ENCODE peak calls at places on chromosomes 1 and 21, in ten cellular contexts. One of them, this sample, is unnamed.

GRCh38 chr1:155245163-155245524 is 10.1 kb downstream of the ENTREP3 start:
- DNase-seq in nephron progenitor cell: no peak
- DNase-seq in lower lobe of right lung: no peak
- DNase-seq in suprapubic skin: no peak
- DNase-seq in psoas muscle: no peak
- DNase-seq in fibroblast of pulmonary artery: no peak
- DNase-seq in epithelial cell of esophagus: no peak
- DNase-seq in IMR-90: no peak
- DNase-seq in progenitor cell of endocrine pancreas: no peak
- DNase-seq in endothelial cell of umbilical vein: no peak
- DNase-seq in this sample: no peak

GRCh38 chr1:85184245-85184644 is 16.6 kb downstream of the SYDE2 start:
- DNase-seq in nephron progenitor cell: no peak
- DNase-seq in lower lobe of right lung: no peak
- DNase-seq in suprapubic skin: no peak
- DNase-seq in psoas muscle: no peak
- DNase-seq in fibroblast of pulmonary artery: no peak
- DNase-seq in epithelial cell of esophagus: no peak
- DNase-seq in IMR-90: no peak
- DNase-seq in progenitor cell of endocrine pancreas: no peak
- DNase-seq in endothelial cell of umbilical vein: no peak
- DNase-seq in this sample: no peak

GRCh38 chr1:77036560-77036959 is 169.3 kb downstream of the ST6GALNAC5 start:
- DNase-seq in nephron progenitor cell: peak
- DNase-seq in lower lobe of right lung: no peak
- DNase-seq in suprapubic skin: no peak
- DNase-seq in psoas muscle: no peak
- DNase-seq in fibroblast of pulmonary artery: peak
- DNase-seq in epithelial cell of esophagus: peak
- DNase-seq in IMR-90: peak
- DNase-seq in progenitor cell of endocrine pancreas: no peak
- DNase-seq in endothelial cell of umbilical vein: peak
- DNase-seq in this sample: no peak

GRCh38 chr1:55443175-55443933 is 228.2 kb upstream of the USP24 start:
- DNase-seq in nephron progenitor cell: no peak
- DNase-seq in lower lobe of right lung: peak
- DNase-seq in suprapubic skin: peak
- DNase-seq in psoas muscle: peak
- DNase-seq in fibroblast of pulmonary artery: peak
- DNase-seq in epithelial cell of esophagus: peak
- DNase-seq in IMR-90: peak
- DNase-seq in progenitor cell of endocrine pancreas: no peak
- DNase-seq in endothelial cell of umbilical vein: peak
- DNase-seq in this sample: no peak

GRCh38 chr21:15604424-15604823 is 125.4 kb upstream of the USP25 start:
- DNase-seq in nephron progenitor cell: no peak
- DNase-seq in lower lobe of right lung: no peak
- DNase-seq in suprapubic skin: no peak
- DNase-seq in psoas muscle: no peak
- DNase-seq in fibroblast of pulmonary artery: peak
- DNase-seq in epithelial cell of esophagus: peak
- DNase-seq in IMR-90: peak
- DNase-seq in progenitor cell of endocrine pancreas: no peak
- DNase-seq in endothelial cell of umbilical vein: peak
- DNase-seq in this sample: no peak

GRCh38 chr1:169491845-169492281 is 6.1 kb upstream of the SLC19A2 start:
- DNase-seq in nephron progenitor cell: no peak
- DNase-seq in lower lobe of right lung: no peak
- DNase-seq in suprapubic skin: no peak
- DNase-seq in psoas muscle: no peak
- DNase-seq in fibroblast of pulmonary artery: no peak
- DNase-seq in epithelial cell of esophagus: peak
- DNase-seq in IMR-90: peak
- DNase-seq in progenitor cell of endocrine pancreas: no peak
- DNase-seq in endothelial cell of umbilical vein: no peak
- DNase-seq in this sample: no peak

GRCh38 chr1:47231314-47232186 is 475 bp downstream of the TAL1 start:
- DNase-seq in nephron progenitor cell: peak
- DNase-seq in lower lobe of right lung: no peak
- DNase-seq in suprapubic skin: no peak
- DNase-seq in psoas muscle: no peak
- DNase-seq in fibroblast of pulmonary artery: peak
- DNase-seq in epithelial cell of esophagus: peak
- DNase-seq in IMR-90: peak
- DNase-seq in progenitor cell of endocrine pancreas: no peak
- DNase-seq in endothelial cell of umbilical vein: peak
- DNase-seq in this sample: no peak

GRCh38 chr1:208820600-208821232 is 576.5 kb upstream of the PLXNA2 start:
- DNase-seq in nephron progenitor cell: no peak
- DNase-seq in lower lobe of right lung: no peak
- DNase-seq in suprapubic skin: no peak
- DNase-seq in psoas muscle: no peak
- DNase-seq in fibroblast of pulmonary artery: no peak
- DNase-seq in epithelial cell of esophagus: no peak
- DNase-seq in IMR-90: no peak
- DNase-seq in progenitor cell of endocrine pancreas: no peak
- DNase-seq in endothelial cell of umbilical vein: no peak
- DNase-seq in this sample: no peak

GRCh38 chr1:24921938-24922662 is 8.0 kb downstream of the RUNX3 start:
- DNase-seq in nephron progenitor cell: no peak
- DNase-seq in lower lobe of right lung: no peak
- DNase-seq in suprapubic skin: no peak
- DNase-seq in psoas muscle: no peak
- DNase-seq in fibroblast of pulmonary artery: no peak
- DNase-seq in epithelial cell of esophagus: no peak
- DNase-seq in IMR-90: no peak
- DNase-seq in progenitor cell of endocrine pancreas: no peak
- DNase-seq in endothelial cell of umbilical vein: no peak
- DNase-seq in this sample: no peak

GRCh38 chr1:3117879-3118278 is 48.9 kb downstream of the PRDM16 start:
- DNase-seq in nephron progenitor cell: no peak
- DNase-seq in lower lobe of right lung: no peak
- DNase-seq in suprapubic skin: no peak
- DNase-seq in psoas muscle: no peak
- DNase-seq in fibroblast of pulmonary artery: no peak
- DNase-seq in epithelial cell of esophagus: no peak
- DNase-seq in IMR-90: no peak
- DNase-seq in progenitor cell of endocrine pancreas: no peak
- DNase-seq in endothelial cell of umbilical vein: no peak
- DNase-seq in this sample: no peak

GRCh38 chr21:43332461-43332860 is 94.5 kb downstream of the SIK1 start:
- DNase-seq in nephron progenitor cell: no peak
- DNase-seq in lower lobe of right lung: no peak
- DNase-seq in suprapubic skin: no peak
- DNase-seq in psoas muscle: no peak
- DNase-seq in fibroblast of pulmonary artery: no peak
- DNase-seq in epithelial cell of esophagus: no peak
- DNase-seq in IMR-90: no peak
- DNase-seq in progenitor cell of endocrine pancreas: no peak
- DNase-seq in endothelial cell of umbilical vein: no peak
- DNase-seq in this sample: no peak

GRCh38 chr1:93811646-93812045 is 67.4 kb downstream of the DNTTIP2 start:
- DNase-seq in nephron progenitor cell: no peak
- DNase-seq in lower lobe of right lung: no peak
- DNase-seq in suprapubic skin: no peak
- DNase-seq in psoas muscle: no peak
- DNase-seq in fibroblast of pulmonary artery: no peak
- DNase-seq in epithelial cell of esophagus: no peak
- DNase-seq in IMR-90: peak
- DNase-seq in progenitor cell of endocrine pancreas: no peak
- DNase-seq in endothelial cell of umbilical vein: no peak
- DNase-seq in this sample: no peak

GRCh38 chr1:209585672-209586071 is 2.2 kb downstream of the CAMK1G start:
- DNase-seq in nephron progenitor cell: peak
- DNase-seq in lower lobe of right lung: peak
- DNase-seq in suprapubic skin: no peak
- DNase-seq in psoas muscle: peak
- DNase-seq in fibroblast of pulmonary artery: peak
- DNase-seq in epithelial cell of esophagus: peak
- DNase-seq in IMR-90: no peak
- DNase-seq in progenitor cell of endocrine pancreas: peak
- DNase-seq in endothelial cell of umbilical vein: no peak
- DNase-seq in this sample: no peak

GRCh38 chr1:50873458-50874187 is 86.4 kb downstream of the FAF1 start:
- DNase-seq in nephron progenitor cell: peak
- DNase-seq in lower lobe of right lung: peak
- DNase-seq in suprapubic skin: no peak
- DNase-seq in psoas muscle: no peak
- DNase-seq in fibroblast of pulmonary artery: peak
- DNase-seq in epithelial cell of esophagus: peak
- DNase-seq in IMR-90: peak
- DNase-seq in progenitor cell of endocrine pancreas: peak
- DNase-seq in endothelial cell of umbilical vein: peak
- DNase-seq in this sample: peak

GRCh38 chr1:113930499-113931161 is 1.5 kb downstream of the HIPK1 start:
- DNase-seq in nephron progenitor cell: peak
- DNase-seq in lower lobe of right lung: no peak
- DNase-seq in suprapubic skin: no peak
- DNase-seq in psoas muscle: no peak
- DNase-seq in fibroblast of pulmonary artery: peak
- DNase-seq in epithelial cell of esophagus: peak
- DNase-seq in IMR-90: peak
- DNase-seq in progenitor cell of endocrine pancreas: no peak
- DNase-seq in endothelial cell of umbilical vein: peak
- DNase-seq in this sample: peak

DNA sequence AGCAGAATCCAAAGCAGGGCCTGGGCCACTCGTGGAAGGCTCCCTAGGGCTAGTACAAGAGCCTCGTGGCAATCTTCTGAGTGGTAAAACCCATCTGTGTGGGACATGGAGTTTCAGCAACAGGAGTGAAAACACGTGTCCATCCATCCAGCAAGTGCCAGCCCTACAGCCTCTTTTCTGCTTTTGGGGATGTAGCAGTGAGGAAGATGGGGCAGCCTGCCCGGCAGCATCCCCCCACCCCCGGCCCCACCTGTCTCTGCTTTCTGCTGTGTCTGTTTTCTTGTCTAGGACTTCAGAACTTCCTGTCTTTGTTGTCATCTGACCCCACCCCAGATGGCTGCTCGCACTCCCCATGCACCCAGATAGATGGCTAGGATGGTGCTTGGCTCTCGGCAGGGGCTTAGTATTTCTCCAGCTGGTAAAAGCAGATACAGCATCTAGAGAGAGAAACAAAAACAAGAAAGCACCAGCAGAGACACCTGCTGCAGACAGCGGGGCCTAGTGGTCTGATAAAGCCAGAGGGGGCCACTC is 1.5 kb downstream of the CPTP start:
- DNase-seq in nephron progenitor cell: no peak
- DNase-seq in lower lobe of right lung: no peak
- DNase-seq in suprapubic skin: no peak
- DNase-seq in psoas muscle: no peak
- DNase-seq in fibroblast of pulmonary artery: no peak
- DNase-seq in epithelial cell of esophagus: no peak
- DNase-seq in IMR-90: no peak
- DNase-seq in progenitor cell of endocrine pancreas: no peak
- DNase-seq in endothelial cell of umbilical vein: no peak
- DNase-seq in this sample: no peak
- TF ChIP-seq CTCF in nephron progenitor cell: no peak
- TF ChIP-seq CTCF in lower lobe of right lung: no peak
- TF ChIP-seq CTCF in suprapubic skin: no peak
- TF ChIP-seq CTCF in psoas muscle: no peak
- TF ChIP-seq CTCF in fibroblast of pulmonary artery: no peak
- TF ChIP-seq CTCF in epithelial cell of esophagus: no peak
- TF ChIP-seq CTCF in IMR-90: no peak
- TF ChIP-seq CTCF in progenitor cell of endocrine pancreas: no peak
- TF ChIP-seq CTCF in endothelial cell of umbilical vein: no peak
- TF ChIP-seq CTCF in this sample: no peak

GRCh38 chr21:41142051-41142795 is 25.7 kb upstream of the BACE2 start:
- DNase-seq in nephron progenitor cell: no peak
- DNase-seq in lower lobe of right lung: no peak
- DNase-seq in suprapubic skin: no peak
- DNase-seq in psoas muscle: no peak
- DNase-seq in fibroblast of pulmonary artery: peak
- DNase-seq in epithelial cell of esophagus: peak
- DNase-seq in IMR-90: peak
- DNase-seq in progenitor cell of endocrine pancreas: no peak
- DNase-seq in endothelial cell of umbilical vein: no peak
- DNase-seq in this sample: no peak
- TF ChIP-seq CTCF in nephron progenitor cell: no peak
- TF ChIP-seq CTCF in lower lobe of right lung: no peak
- TF ChIP-seq CTCF in suprapubic skin: no peak
- TF ChIP-seq CTCF in psoas muscle: no peak
- TF ChIP-seq CTCF in fibroblast of pulmonary artery: no peak
- TF ChIP-seq CTCF in epithelial cell of esophagus: peak
- TF ChIP-seq CTCF in IMR-90: no peak
- TF ChIP-seq CTCF in progenitor cell of endocrine pancreas: no peak
- TF ChIP-seq CTCF in endothelial cell of umbilical vein: no peak
- TF ChIP-seq CTCF in this sample: no peak

DNA sequence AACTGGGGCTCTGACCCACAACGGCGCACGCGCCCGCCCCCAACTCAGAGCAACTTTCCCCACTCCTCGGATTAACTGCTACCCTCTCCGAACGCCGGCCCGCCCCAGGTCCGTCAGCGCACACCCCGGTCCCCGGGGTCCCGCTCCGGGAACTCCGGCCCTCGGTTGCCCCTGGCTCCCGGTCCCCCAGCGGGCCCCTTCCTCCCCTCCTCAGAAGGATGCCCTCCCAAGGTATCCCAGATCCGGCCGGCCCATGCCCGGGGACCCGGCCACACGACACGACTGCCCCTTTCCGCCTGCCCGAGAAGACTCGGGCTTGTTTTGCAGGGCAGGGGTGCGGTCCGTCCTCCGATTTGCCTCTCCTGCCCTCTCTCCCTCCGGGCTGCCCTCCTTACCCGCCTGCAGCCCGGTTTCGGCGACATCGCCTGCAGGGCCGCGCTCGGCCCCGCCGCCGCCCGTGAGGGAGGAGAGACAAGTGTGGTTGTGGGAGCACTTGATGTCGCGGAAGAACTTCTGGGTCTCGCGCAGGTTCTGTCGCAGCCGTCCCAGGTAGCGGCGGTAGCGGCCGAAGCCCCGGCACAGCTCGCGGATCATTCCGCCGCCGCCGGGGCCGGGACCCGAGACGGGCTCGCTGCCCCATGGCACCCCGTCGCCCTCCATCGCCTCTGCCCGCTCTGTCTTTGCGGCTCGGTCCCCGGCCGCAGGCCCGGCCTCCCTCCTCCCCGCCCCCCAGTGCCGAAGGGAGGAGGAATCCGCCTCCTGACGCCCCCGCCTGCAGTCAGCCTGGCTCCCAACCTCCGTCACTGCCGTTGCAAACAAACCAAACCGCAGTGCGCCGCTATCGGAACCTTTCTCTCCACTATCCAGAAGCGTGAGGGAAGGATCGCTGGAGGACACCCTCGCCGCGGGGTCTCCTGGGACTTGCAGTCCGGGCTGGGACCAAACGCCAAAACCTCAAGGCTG is at the start of gene DSTYK:
- DNase-seq in nephron progenitor cell: peak
- DNase-seq in lower lobe of right lung: peak
- DNase-seq in suprapubic skin: peak
- DNase-seq in psoas muscle: peak
- DNase-seq in fibroblast of pulmonary artery: peak
- DNase-seq in epithelial cell of esophagus: peak
- DNase-seq in IMR-90: peak
- DNase-seq in progenitor cell of endocrine pancreas: peak
- DNase-seq in endothelial cell of umbilical vein: peak
- DNase-seq in this sample: peak
- TF ChIP-seq CTCF in nephron progenitor cell: no peak
- TF ChIP-seq CTCF in lower lobe of right lung: no peak
- TF ChIP-seq CTCF in suprapubic skin: no peak
- TF ChIP-seq CTCF in psoas muscle: no peak
- TF ChIP-seq CTCF in fibroblast of pulmonary artery: no peak
- TF ChIP-seq CTCF in epithelial cell of esophagus: no peak
- TF ChIP-seq CTCF in IMR-90: no peak
- TF ChIP-seq CTCF in progenitor cell of endocrine pancreas: no peak
- TF ChIP-seq CTCF in endothelial cell of umbilical vein: no peak
- TF ChIP-seq CTCF in this sample: no peak

GRCh38 chr21:35616090-35616489 is 444.2 kb downstream of the SETD4 start:
- DNase-seq in nephron progenitor cell: no peak
- DNase-seq in lower lobe of right lung: no peak
- DNase-seq in suprapubic skin: no peak
- DNase-seq in psoas muscle: no peak
- DNase-seq in fibroblast of pulmonary artery: peak
- DNase-seq in epithelial cell of esophagus: peak
- DNase-seq in IMR-90: peak
- DNase-seq in progenitor cell of endocrine pancreas: no peak
- DNase-seq in endothelial cell of umbilical vein: peak
- DNase-seq in this sample: no peak
- TF ChIP-seq CTCF in nephron progenitor cell: no peak
- TF ChIP-seq CTCF in lower lobe of right lung: peak
- TF ChIP-seq CTCF in suprapubic skin: no peak
- TF ChIP-seq CTCF in psoas muscle: peak
- TF ChIP-seq CTCF in fibroblast of pulmonary artery: peak
- TF ChIP-seq CTCF in epithelial cell of esophagus: peak
- TF ChIP-seq CTCF in IMR-90: peak
- TF ChIP-seq CTCF in progenitor cell of endocrine pancreas: peak
- TF ChIP-seq CTCF in endothelial cell of umbilical vein: peak
- TF ChIP-seq CTCF in this sample: peak